ENCODE peak calls at places on chromosomes 4 and X, in eight cellular contexts. N, C, R, K, L, E, X and F are unnamed samples.

GRCh38 chr4:72900952-72901351 is 168.6 kb downstream of the COX18 start:
- DNase-seq in K (no peak), L (no peak), N (no peak), X (no peak), C (no peak), E (no peak), R (no peak), F (no peak)

GRCh38 chrX:9596837-9597236 is 132.0 kb downstream of the TBL1X start:
- DNase-seq in L (no peak), C (no peak), K (no peak), R (no peak), E (no peak), X (no peak), N (no peak), F (no peak)

GRCh38 chr4:52914051-52914605 is 52.0 kb downstream of the RASL11B start:
- DNase-seq in K (no peak), N (no peak), C (no peak), L (no peak), R (no peak), X (no peak), E (peak), F (no peak)

GRCh38 chr4:154741877-154742851 is 1.6 kb upstream of the LRAT start:
- DNase-seq in C (no peak), N (no peak), K (peak), X (no peak), R (no peak), L (no peak), E (peak), F (no peak)

GRCh38 chrX:153601511-153602110 is 2.7 kb upstream of the CCNQ start:
- DNase-seq in K (no peak), X (no peak), N (no peak), C (no peak), L (no peak), E (no peak), R (no peak), F (no peak)

GRCh38 chr4:60019180-60019579 is 1180.9 kb upstream of the ADGRL3 start:
- DNase-seq in N (no peak), C (no peak), X (no peak), E (no peak), R (no peak), L (no peak), K (no peak), F (no peak)

GRCh38 chr4:109990307-109991257 is 77.9 kb downstream of the EGF start:
- DNase-seq in C (no peak), X (no peak), R (no peak), L (no peak), N (peak), E (no peak), K (no peak), F (no peak)

GRCh38 chr4:37157403-37158167 is 87.0 kb upstream of the NWD2 start:
- DNase-seq in L (no peak), E (peak), C (no peak), N (no peak), K (no peak), X (no peak), R (no peak), F (no peak)

GRCh38 chr4:2417765-2418651 is at the start of gene ZFYVE28:
- DNase-seq in C (no peak), R (peak), N (no peak), E (no peak), K (no peak), L (no peak), X (peak), F (no peak)

GRCh38 chrX:31981546-31982062 is 909.8 kb upstream of the FTHL17 start:
- DNase-seq in E (no peak), R (no peak), N (no peak), L (no peak), K (no peak), X (no peak), C (no peak), F (no peak)

GRCh38 chrX:38452603-38453002 is 100.2 kb downstream of the OTC start:
- DNase-seq in K (no peak), C (no peak), X (no peak), N (no peak), R (no peak), E (no peak), L (no peak), F (no peak)

GRCh38 chr4:93396274-93396673 is 432.3 kb upstream of the ATOH1 start:
- DNase-seq in X (no peak), L (no peak), C (no peak), N (no peak), E (no peak), K (no peak), R (no peak), F (no peak)

GRCh38 chrX:150700107-150700506 is 6.9 kb downstream of the MTMR1 start:
- DNase-seq in X (no peak), L (no peak), R (no peak), K (no peak), N (no peak), E (no peak), C (no peak), F (no peak)

GRCh38 chr4:139454111-139454600 is at the start of gene RAB33B:
- DNase-seq in K (no peak), L (no peak), C (no peak), N (no peak), E (no peak), R (no peak), X (no peak), F (no peak)

GRCh38 chr4:168766537-168767316 is 243.3 kb downstream of the CBR4 start:
- DNase-seq in N (no peak), X (no peak), K (no peak), R (no peak), L (no peak), E (no peak), C (no peak), F (no peak)

GRCh38 chr4:100880012-100880411 is 362.2 kb upstream of the EMCN start:
- DNase-seq in K (no peak), R (no peak), N (no peak), X (no peak), E (no peak), L (no peak), C (no peak), F (no peak)

GRCh38 chrX:24647257-24648058 is at the start of gene PCYT1B:
- DNase-seq in C (peak), R (peak), E (peak), L (peak), X (peak), N (peak), K (peak), F (peak)

GRCh38 chrX:17007134-17007768 is 60.8 kb downstream of the REPS2 start:
- DNase-seq in L (no peak), E (no peak), C (no peak), X (no peak), R (no peak), K (peak), N (no peak), F (no peak)

GRCh38 chr4:120056249-120056648 is 10.4 kb downstream of the MAD2L1 start:
- DNase-seq in K (no peak), E (peak), N (no peak), X (no peak), C (no peak), L (no peak), R (no peak), F (no peak)

GRCh38 chr4:121792966-121793365 is 8.2 kb upstream of the EXOSC9 start:
- DNase-seq in K (no peak), N (no peak), L (no peak), X (no peak), R (no peak), C (no peak), E (no peak), F (no peak)

GRCh38 chr4:178068136-178068535 is 625.9 kb upstream of the AGA start:
- DNase-seq in N (no peak), X (no peak), K (no peak), C (no peak), R (no peak), E (no peak), L (no peak), F (no peak)

GRCh38 chr4:61507091-61507490 is 307.0 kb downstream of the ADGRL3 start:
- DNase-seq in R (no peak), N (no peak), C (no peak), L (no peak), K (no peak), X (no peak), E (no peak), F (no peak)

GRCh38 chr4:38781854-38782261 is 932 bp downstream of the TLR10 start:
- DNase-seq in X (no peak), K (no peak), E (no peak), L (no peak), R (no peak), C (no peak), N (peak), F (no peak)

GRCh38 chr4:38784141-38784540 is 1.4 kb upstream of the TLR10 start:
- DNase-seq in R (no peak), L (no peak), K (no peak), X (no peak), C (no peak), N (no peak), E (no peak), F (no peak)

GRCh38 chr4:38785041-38785790 is 2.4 kb upstream of the TLR10 start:
- DNase-seq in E (no peak), C (no peak), X (no peak), R (no peak), L (no peak), K (no peak), N (no peak), F (no peak)

GRCh38 chr4:38782452-38783108 is at the start of gene TLR10:
- DNase-seq in N (peak), C (no peak), L (peak), X (peak), R (no peak), K (peak), E (peak), F (no peak)

GRCh38 chr4:38783109-38783460 is 295 bp upstream of the TLR10 start:
- DNase-seq in C (no peak), E (no peak), K (no peak), N (no peak), R (no peak), X (no peak), L (no peak), F (no peak)
- TF ChIP-seq CTCF in C (no peak), E (no peak), K (no peak), N (no peak), R (no peak), X (no peak), L (no peak), F (no peak)

GRCh38 chr4:71113294-71113693 is 119.8 kb downstream of the DCK start:
- DNase-seq in C (no peak), X (peak), L (no peak), N (no peak), E (peak), K (no peak), R (no peak), F (no peak)
- TF ChIP-seq CTCF in C (no peak), X (peak), L (no peak), N (no peak), E (no peak), K (peak), R (no peak), F (no peak)

GRCh38 chrX:148203531-148203930 is 222.4 kb downstream of the FMR1NB start:
- DNase-seq in N (no peak), K (no peak), R (no peak), E (no peak), X (no peak), C (no peak), L (no peak), F (no peak)
- TF ChIP-seq CTCF in N (no peak), K (no peak), R (no peak), E (no peak), X (no peak), C (no peak), L (no peak), F (no peak)

DNA sequence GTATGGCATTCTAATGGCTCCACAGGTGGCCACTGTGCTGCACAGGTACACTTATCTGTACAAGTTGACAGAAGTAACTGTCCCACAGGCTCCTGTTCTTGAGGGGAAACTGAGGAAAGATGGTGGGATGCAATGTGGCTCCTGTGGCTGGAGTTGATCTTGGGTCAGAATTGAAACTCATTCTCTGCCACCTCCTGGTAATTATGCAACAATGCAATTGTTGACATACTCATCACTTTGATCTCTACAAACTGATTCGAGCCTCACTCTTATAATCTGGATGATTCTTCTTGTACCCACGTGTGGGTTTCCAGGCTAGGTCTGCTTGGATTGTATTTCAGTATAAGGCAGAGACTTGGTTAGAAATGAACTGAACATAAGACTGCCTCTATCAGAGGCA is 148.8 kb downstream of the CCNG2 start:
- DNase-seq in E (no peak), R (no peak), K (no peak), N (no peak), C (no peak), X (no peak), L (no peak), F (no peak)
- TF ChIP-seq CTCF in E (no peak), R (no peak), K (no peak), N (no peak), C (no peak), X (no peak), L (no peak), F (no peak)

DNA sequence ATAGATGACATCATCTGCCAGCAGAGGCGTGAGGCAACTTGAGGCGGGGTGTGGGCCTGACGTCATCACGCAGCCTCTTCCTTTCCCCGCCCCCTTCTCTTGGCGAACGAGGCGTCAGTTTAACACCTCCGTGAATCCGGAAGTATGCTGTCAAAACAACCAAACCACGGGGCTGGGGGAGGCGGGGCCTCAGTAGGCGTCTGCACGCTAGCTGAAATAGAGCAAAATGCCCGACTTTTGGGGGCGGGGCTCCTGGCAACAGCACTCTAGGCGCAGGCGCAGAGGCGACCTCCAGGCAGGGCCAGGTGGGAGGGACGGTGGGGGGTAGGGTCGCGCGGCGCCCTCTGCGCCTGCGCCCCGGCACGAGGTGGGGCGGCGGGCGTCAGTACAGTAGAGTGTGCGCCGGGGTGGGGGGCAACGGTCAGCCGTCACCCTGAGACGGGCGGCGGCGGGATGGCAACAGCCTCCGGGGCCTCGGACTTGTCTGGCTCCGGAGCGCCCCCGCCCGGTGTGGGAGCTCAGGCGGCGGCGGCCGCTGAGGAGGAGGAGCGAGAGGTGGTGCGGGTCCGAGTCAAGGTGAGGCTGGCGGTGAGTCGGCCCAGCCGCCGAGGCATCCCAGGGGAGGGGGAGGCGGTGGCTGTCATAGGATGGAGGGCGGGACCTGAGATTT is at the start of gene TBC1D25:
- DNase-seq in R (peak), K (peak), E (peak), L (peak), X (peak), C (peak), N (peak), F (peak)
- TF ChIP-seq CTCF in R (peak), K (peak), E (peak), L (no peak), X (peak), C (no peak), N (no peak), F (no peak)

GRCh38 chr4:151371045-151371605 is 37.9 kb upstream of the FHIP1A start:
- DNase-seq in L (no peak), X (no peak), K (no peak), N (no peak), R (no peak), E (no peak), C (no peak), F (no peak)

DNA sequence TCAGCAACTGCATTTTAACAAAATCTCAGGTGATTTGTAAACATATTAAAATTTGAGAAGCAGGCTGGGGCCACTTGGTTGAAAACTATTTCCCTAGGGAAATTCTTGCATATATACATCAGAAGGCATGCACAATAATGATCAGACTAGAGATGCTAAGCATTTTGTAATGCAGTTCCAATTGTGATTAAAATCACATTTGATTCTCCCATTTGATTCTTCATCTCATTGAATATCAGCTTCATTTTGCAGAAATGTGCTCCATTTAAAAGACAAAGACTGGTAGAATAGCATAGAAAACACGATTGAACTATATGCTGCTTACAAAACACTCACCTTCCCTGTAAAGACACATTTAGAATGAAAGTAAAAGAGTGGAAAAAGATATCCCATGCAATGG is 32.4 kb upstream of the FHIP1A start:
- DNase-seq in L (no peak), C (no peak), E (no peak), N (no peak), R (no peak), K (no peak), X (no peak), F (no peak)
- TF ChIP-seq CTCF in L (no peak), C (no peak), E (no peak), N (no peak), R (no peak), K (no peak), X (no peak), F (no peak)